ENCODE peak calls at places on chromosome 5, in eight cellular contexts. One of them, this sample, is unnamed.

GRCh38 chr5:148483750-148484149 is 100.0 kb downstream of the FBXO38 start:
- ATAC-seq in activated CD8-positive, alpha-beta T cell treated with anti-CD3 and anti-CD28 coated beads for 36 hours: no peak
- ATAC-seq in Right ventricle myocardium superior: no peak
- ATAC-seq in left lung: no peak
- ATAC-seq in lower lobe of right lung: no peak
- ATAC-seq in aorta: no peak
- ATAC-seq in CD8-positive, alpha-beta T cell: no peak
- ATAC-seq in heart left ventricle: no peak
- ATAC-seq in this sample: no peak

GRCh38 chr5:147234825-147235635 is at the start of gene STK32A:
- ATAC-seq in activated CD8-positive, alpha-beta T cell treated with anti-CD3 and anti-CD28 coated beads for 36 hours: no peak
- ATAC-seq in Right ventricle myocardium superior: peak
- ATAC-seq in left lung: peak
- ATAC-seq in lower lobe of right lung: peak
- ATAC-seq in aorta: peak
- ATAC-seq in CD8-positive, alpha-beta T cell: no peak
- ATAC-seq in heart left ventricle: peak
- ATAC-seq in this sample: peak

GRCh38 chr5:1363160-1363559 is 18.3 kb upstream of the CLPTM1L start:
- ATAC-seq in activated CD8-positive, alpha-beta T cell treated with anti-CD3 and anti-CD28 coated beads for 36 hours: no peak
- ATAC-seq in Right ventricle myocardium superior: no peak
- ATAC-seq in left lung: no peak
- ATAC-seq in lower lobe of right lung: no peak
- ATAC-seq in aorta: no peak
- ATAC-seq in CD8-positive, alpha-beta T cell: no peak
- ATAC-seq in heart left ventricle: peak
- ATAC-seq in this sample: peak

GRCh38 chr5:160260881-160261815 is 31.8 kb downstream of the FABP6 start:
- ATAC-seq in activated CD8-positive, alpha-beta T cell treated with anti-CD3 and anti-CD28 coated beads for 36 hours: no peak
- ATAC-seq in Right ventricle myocardium superior: peak
- ATAC-seq in left lung: peak
- ATAC-seq in lower lobe of right lung: peak
- ATAC-seq in aorta: peak
- ATAC-seq in CD8-positive, alpha-beta T cell: no peak
- ATAC-seq in heart left ventricle: peak
- ATAC-seq in this sample: peak

GRCh38 chr5:105413406-105413990 is 1850.9 kb upstream of the NUDT12 start:
- ATAC-seq in activated CD8-positive, alpha-beta T cell treated with anti-CD3 and anti-CD28 coated beads for 36 hours: no peak
- ATAC-seq in Right ventricle myocardium superior: no peak
- ATAC-seq in left lung: no peak
- ATAC-seq in lower lobe of right lung: no peak
- ATAC-seq in aorta: no peak
- ATAC-seq in CD8-positive, alpha-beta T cell: no peak
- ATAC-seq in heart left ventricle: no peak
- ATAC-seq in this sample: no peak

GRCh38 chr5:82425591-82425990 is 147.4 kb upstream of the RPS23 start:
- ATAC-seq in activated CD8-positive, alpha-beta T cell treated with anti-CD3 and anti-CD28 coated beads for 36 hours: no peak
- ATAC-seq in Right ventricle myocardium superior: peak
- ATAC-seq in left lung: no peak
- ATAC-seq in lower lobe of right lung: no peak
- ATAC-seq in aorta: peak
- ATAC-seq in CD8-positive, alpha-beta T cell: no peak
- ATAC-seq in heart left ventricle: no peak
- ATAC-seq in this sample: no peak

GRCh38 chr5:160565376-160565775 is 143.7 kb downstream of the PTTG1 start:
- ATAC-seq in activated CD8-positive, alpha-beta T cell treated with anti-CD3 and anti-CD28 coated beads for 36 hours: no peak
- ATAC-seq in Right ventricle myocardium superior: no peak
- ATAC-seq in left lung: no peak
- ATAC-seq in lower lobe of right lung: no peak
- ATAC-seq in aorta: no peak
- ATAC-seq in CD8-positive, alpha-beta T cell: no peak
- ATAC-seq in heart left ventricle: no peak
- ATAC-seq in this sample: no peak

GRCh38 chr5:2914991-2915484 is 163.6 kb upstream of the IRX2 start:
- ATAC-seq in activated CD8-positive, alpha-beta T cell treated with anti-CD3 and anti-CD28 coated beads for 36 hours: no peak
- ATAC-seq in Right ventricle myocardium superior: no peak
- ATAC-seq in left lung: no peak
- ATAC-seq in lower lobe of right lung: no peak
- ATAC-seq in aorta: no peak
- ATAC-seq in CD8-positive, alpha-beta T cell: no peak
- ATAC-seq in heart left ventricle: no peak
- ATAC-seq in this sample: no peak

GRCh38 chr5:113474100-113474700 is 14.1 kb downstream of the MCC start:
- ATAC-seq in activated CD8-positive, alpha-beta T cell treated with anti-CD3 and anti-CD28 coated beads for 36 hours: no peak
- ATAC-seq in Right ventricle myocardium superior: peak
- ATAC-seq in left lung: no peak
- ATAC-seq in lower lobe of right lung: no peak
- ATAC-seq in aorta: no peak
- ATAC-seq in CD8-positive, alpha-beta T cell: no peak
- ATAC-seq in heart left ventricle: peak
- ATAC-seq in this sample: no peak

GRCh38 chr5:180090769-180091546 is 19.4 kb upstream of the RNF130 start:
- ATAC-seq in activated CD8-positive, alpha-beta T cell treated with anti-CD3 and anti-CD28 coated beads for 36 hours: peak
- ATAC-seq in Right ventricle myocardium superior: peak
- ATAC-seq in left lung: peak
- ATAC-seq in lower lobe of right lung: peak
- ATAC-seq in aorta: peak
- ATAC-seq in CD8-positive, alpha-beta T cell: no peak
- ATAC-seq in heart left ventricle: no peak
- ATAC-seq in this sample: no peak

GRCh38 chr5:62778327-62779009 is 199.8 kb downstream of the LRRC70 start:
- ATAC-seq in activated CD8-positive, alpha-beta T cell treated with anti-CD3 and anti-CD28 coated beads for 36 hours: no peak
- ATAC-seq in Right ventricle myocardium superior: peak
- ATAC-seq in left lung: peak
- ATAC-seq in lower lobe of right lung: peak
- ATAC-seq in aorta: peak
- ATAC-seq in CD8-positive, alpha-beta T cell: no peak
- ATAC-seq in heart left ventricle: peak
- ATAC-seq in this sample: no peak

GRCh38 chr5:179345429-179346321 is at the start of gene ADAMTS2:
- ATAC-seq in activated CD8-positive, alpha-beta T cell treated with anti-CD3 and anti-CD28 coated beads for 36 hours: peak
- ATAC-seq in Right ventricle myocardium superior: peak
- ATAC-seq in left lung: peak
- ATAC-seq in lower lobe of right lung: peak
- ATAC-seq in aorta: peak
- ATAC-seq in CD8-positive, alpha-beta T cell: no peak
- ATAC-seq in heart left ventricle: peak
- ATAC-seq in this sample: peak

GRCh38 chr5:143913008-143913752 is 101.2 kb downstream of the HMHB1 start:
- ATAC-seq in activated CD8-positive, alpha-beta T cell treated with anti-CD3 and anti-CD28 coated beads for 36 hours: no peak
- ATAC-seq in Right ventricle myocardium superior: no peak
- ATAC-seq in left lung: no peak
- ATAC-seq in lower lobe of right lung: no peak
- ATAC-seq in aorta: no peak
- ATAC-seq in CD8-positive, alpha-beta T cell: no peak
- ATAC-seq in heart left ventricle: no peak
- ATAC-seq in this sample: no peak

GRCh38 chr5:88882321-88883038 is 504 bp downstream of the MEF2C start:
- ATAC-seq in activated CD8-positive, alpha-beta T cell treated with anti-CD3 and anti-CD28 coated beads for 36 hours: no peak
- ATAC-seq in Right ventricle myocardium superior: peak
- ATAC-seq in left lung: peak
- ATAC-seq in lower lobe of right lung: peak
- ATAC-seq in aorta: peak
- ATAC-seq in CD8-positive, alpha-beta T cell: no peak
- ATAC-seq in heart left ventricle: peak
- ATAC-seq in this sample: peak

GRCh38 chr5:79481574-79481973 is 32.4 kb downstream of the HOMER1 start:
- ATAC-seq in activated CD8-positive, alpha-beta T cell treated with anti-CD3 and anti-CD28 coated beads for 36 hours: no peak
- ATAC-seq in Right ventricle myocardium superior: peak
- ATAC-seq in left lung: no peak
- ATAC-seq in lower lobe of right lung: no peak
- ATAC-seq in aorta: no peak
- ATAC-seq in CD8-positive, alpha-beta T cell: no peak
- ATAC-seq in heart left ventricle: peak
- ATAC-seq in this sample: no peak

GRCh38 chr5:6572086-6572824 is 60.6 kb downstream of the NSUN2 start:
- ATAC-seq in activated CD8-positive, alpha-beta T cell treated with anti-CD3 and anti-CD28 coated beads for 36 hours: no peak
- ATAC-seq in Right ventricle myocardium superior: no peak
- ATAC-seq in left lung: no peak
- ATAC-seq in lower lobe of right lung: no peak
- ATAC-seq in aorta: no peak
- ATAC-seq in CD8-positive, alpha-beta T cell: no peak
- ATAC-seq in heart left ventricle: no peak
- ATAC-seq in this sample: peak